ENCODE peak calls at places on chromosomes 11 and 22, in six cellular contexts. One of them, this sample, is unnamed.

GRCh38 chr11:62545437-62546243 is 966 bp downstream of the AHNAK start:
- DNase-seq in stomach: peak
- DNase-seq in lower leg skin: peak
- DNase-seq in cardiac fibroblast: peak
- DNase-seq in cardiac muscle cell: peak
- DNase-seq in GM12878: no peak
- DNase-seq in this sample: peak

GRCh38 chr11:27720277-27720830 is 20.1 kb upstream of the BDNF start:
- DNase-seq in lower leg skin: no peak
- DNase-seq in GM12878: no peak
- DNase-seq in cardiac fibroblast: peak
- DNase-seq in cardiac muscle cell: peak
- DNase-seq in stomach: no peak
- DNase-seq in this sample: no peak

GRCh38 chr11:77560605-77561004 is 29.1 kb upstream of the AQP11 start:
- DNase-seq in GM12878: no peak
- DNase-seq in lower leg skin: no peak
- DNase-seq in cardiac fibroblast: peak
- DNase-seq in cardiac muscle cell: peak
- DNase-seq in stomach: no peak
- DNase-seq in this sample: no peak

GRCh38 chr22:44182591-44183588 is 2.2 kb downstream of the PARVG start:
- DNase-seq in lower leg skin: no peak
- DNase-seq in cardiac muscle cell: no peak
- DNase-seq in stomach: peak
- DNase-seq in GM12878: no peak
- DNase-seq in cardiac fibroblast: no peak
- DNase-seq in this sample: no peak

GRCh38 chr11:105181100-105181499 is 41.5 kb upstream of the CARD18 start:
- DNase-seq in GM12878: no peak
- DNase-seq in stomach: no peak
- DNase-seq in lower leg skin: no peak
- DNase-seq in cardiac muscle cell: peak
- DNase-seq in cardiac fibroblast: peak
- DNase-seq in this sample: no peak

GRCh38 chr22:46596032-46596441 is 24.1 kb upstream of the GRAMD4 start:
- DNase-seq in cardiac fibroblast: no peak
- DNase-seq in lower leg skin: no peak
- DNase-seq in cardiac muscle cell: no peak
- DNase-seq in stomach: no peak
- DNase-seq in GM12878: no peak
- DNase-seq in this sample: no peak

GRCh38 chr22:44667829-44668189 is 34.2 kb upstream of the PRR5 start:
- DNase-seq in lower leg skin: no peak
- DNase-seq in GM12878: no peak
- DNase-seq in cardiac fibroblast: no peak
- DNase-seq in stomach: no peak
- DNase-seq in cardiac muscle cell: no peak
- DNase-seq in this sample: no peak

GRCh38 chr22:37741312-37741795 is 44.5 kb downstream of the TRIOBP start:
- DNase-seq in cardiac fibroblast: peak
- DNase-seq in GM12878: no peak
- DNase-seq in lower leg skin: peak
- DNase-seq in stomach: peak
- DNase-seq in cardiac muscle cell: peak
- DNase-seq in this sample: no peak

GRCh38 chr11:1488575-1489180 is 2.1 kb upstream of the MOB2 start:
- DNase-seq in cardiac fibroblast: no peak
- DNase-seq in cardiac muscle cell: no peak
- DNase-seq in stomach: no peak
- DNase-seq in lower leg skin: no peak
- DNase-seq in GM12878: no peak
- DNase-seq in this sample: no peak

DNA sequence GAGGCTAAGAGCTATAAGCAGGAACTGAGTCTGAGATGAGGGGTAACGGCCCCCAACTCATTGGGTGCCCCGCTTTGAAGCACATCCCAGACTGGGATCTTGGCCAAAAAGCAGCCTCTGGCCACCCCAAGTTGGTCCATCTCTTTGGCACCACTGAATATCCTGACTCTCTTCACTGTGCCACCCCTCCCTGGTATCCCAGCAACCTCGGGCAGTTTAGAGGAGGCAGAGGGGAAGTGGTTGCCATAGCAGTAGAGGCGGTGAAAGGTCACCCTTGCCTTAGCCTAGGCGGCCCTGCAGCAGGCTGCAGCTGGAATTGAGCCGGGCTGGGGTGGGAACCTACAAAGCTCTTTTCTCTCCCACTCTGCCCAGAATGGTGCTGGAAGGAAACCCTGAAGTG is 1.1 kb downstream of the PELI3 start:
- DNase-seq in cardiac muscle cell: peak
- DNase-seq in cardiac fibroblast: no peak
- DNase-seq in stomach: peak
- DNase-seq in GM12878: no peak
- DNase-seq in lower leg skin: no peak
- DNase-seq in this sample: no peak
- H3K4me3 ChIP-seq in cardiac muscle cell: peak
- H3K4me3 ChIP-seq in cardiac fibroblast: peak
- H3K4me3 ChIP-seq in stomach: peak
- H3K4me3 ChIP-seq in GM12878: no peak
- H3K4me3 ChIP-seq in lower leg skin: no peak
- H3K4me3 ChIP-seq in this sample: peak

GRCh38 chr11:44319552-44320288 is 9.8 kb upstream of the ALX4 start:
- DNase-seq in stomach: no peak
- DNase-seq in cardiac muscle cell: no peak
- DNase-seq in GM12878: no peak
- DNase-seq in cardiac fibroblast: no peak
- DNase-seq in lower leg skin: no peak
- DNase-seq in this sample: no peak
- H3K4me3 ChIP-seq in stomach: no peak
- H3K4me3 ChIP-seq in cardiac muscle cell: peak
- H3K4me3 ChIP-seq in GM12878: no peak
- H3K4me3 ChIP-seq in cardiac fibroblast: no peak
- H3K4me3 ChIP-seq in lower leg skin: no peak
- H3K4me3 ChIP-seq in this sample: no peak

DNA sequence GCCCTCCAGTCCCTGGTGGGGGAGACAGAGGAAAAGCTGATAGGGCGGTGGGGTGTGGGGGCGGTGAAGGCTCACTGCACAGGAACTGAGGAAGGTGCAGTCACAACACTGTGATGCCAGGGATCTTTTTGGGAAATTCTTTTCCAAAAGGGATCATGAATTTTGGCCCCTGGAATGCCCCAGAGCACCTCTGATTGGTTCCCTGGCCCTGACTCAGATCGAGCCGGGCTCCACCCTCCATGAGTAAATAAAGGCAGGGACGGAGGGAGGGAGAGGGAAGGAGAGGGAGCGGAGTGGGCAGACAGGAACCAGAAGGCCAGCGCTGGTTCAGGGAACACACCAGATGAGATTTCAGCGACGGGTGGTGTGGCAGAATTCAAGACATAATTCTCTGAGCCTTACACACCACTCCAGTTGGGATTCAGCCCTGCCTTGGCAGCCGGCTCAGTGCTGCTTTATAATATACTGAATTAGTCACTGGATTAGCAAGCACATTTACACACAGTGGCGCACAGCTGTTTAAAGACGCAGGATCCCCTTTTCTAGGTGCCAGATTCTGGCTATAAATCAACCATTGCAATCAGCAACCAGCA is 80.3 kb downstream of the ETS1 start:
- DNase-seq in cardiac muscle cell: peak
- DNase-seq in GM12878: no peak
- DNase-seq in stomach: peak
- DNase-seq in lower leg skin: peak
- DNase-seq in cardiac fibroblast: peak
- DNase-seq in this sample: peak
- H3K4me3 ChIP-seq in cardiac muscle cell: no peak
- H3K4me3 ChIP-seq in GM12878: peak
- H3K4me3 ChIP-seq in stomach: peak
- H3K4me3 ChIP-seq in lower leg skin: no peak
- H3K4me3 ChIP-seq in cardiac fibroblast: peak
- H3K4me3 ChIP-seq in this sample: peak

GRCh38 chr11:86610559-86611341 is 61.7 kb downstream of the ME3 start:
- DNase-seq in cardiac muscle cell: no peak
- DNase-seq in GM12878: no peak
- DNase-seq in lower leg skin: no peak
- DNase-seq in cardiac fibroblast: no peak
- DNase-seq in stomach: no peak
- DNase-seq in this sample: no peak
- H3K4me3 ChIP-seq in cardiac muscle cell: no peak
- H3K4me3 ChIP-seq in GM12878: no peak
- H3K4me3 ChIP-seq in lower leg skin: no peak
- H3K4me3 ChIP-seq in cardiac fibroblast: no peak
- H3K4me3 ChIP-seq in stomach: no peak
- H3K4me3 ChIP-seq in this sample: no peak

DNA sequence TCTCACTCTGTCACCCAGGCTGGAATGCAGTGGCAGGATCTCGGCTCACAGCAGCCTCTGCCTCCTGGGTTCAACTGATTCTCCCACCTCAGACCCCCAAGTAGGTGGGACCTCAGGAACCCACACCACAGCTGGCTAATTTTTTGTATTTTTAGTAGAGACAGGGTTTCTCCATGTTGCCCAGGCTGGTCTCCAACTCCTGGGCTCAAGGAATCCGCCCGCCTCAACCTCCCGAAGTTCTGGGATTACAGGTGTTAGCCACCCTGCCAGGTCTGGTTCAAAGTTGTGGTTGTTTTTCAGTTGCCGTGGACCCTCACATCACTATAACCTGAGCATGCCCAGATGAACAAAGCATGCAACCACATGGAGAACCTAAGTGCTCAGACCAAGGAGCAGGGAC is 13.0 kb upstream of the RAB39A start:
- DNase-seq in lower leg skin: no peak
- DNase-seq in cardiac fibroblast: no peak
- DNase-seq in stomach: no peak
- DNase-seq in GM12878: no peak
- DNase-seq in cardiac muscle cell: no peak
- DNase-seq in this sample: no peak
- H3K4me3 ChIP-seq in lower leg skin: no peak
- H3K4me3 ChIP-seq in cardiac fibroblast: no peak
- H3K4me3 ChIP-seq in stomach: no peak
- H3K4me3 ChIP-seq in GM12878: no peak
- H3K4me3 ChIP-seq in cardiac muscle cell: no peak
- H3K4me3 ChIP-seq in this sample: no peak

This sample was measured in vagina.